ENCODE peak calls at places on chromosomes 11 and 22, in eight cellular contexts. R, V, S, O, M, N, Z and W are unnamed samples.

GRCh38 chr22:44658371-44658953 is 43.5 kb upstream of the PRR5 start:
- DNase-seq in M (no peak), S (no peak), R (no peak), O (peak; percentile 72), N (no peak), Z (no peak), V (peak; percentile 75), W (peak; percentile 64)

GRCh38 chr22:44270556-44270880 is 42.2 kb downstream of the SHISAL1 start:
- DNase-seq in V (no peak), O (no peak), M (no peak), Z (no peak), S (no peak), R (no peak), N (no peak), W (no peak)

GRCh38 chr11:131978351-131978750 is 607.9 kb downstream of the NTM start:
- DNase-seq in M (no peak), O (no peak), S (no peak), V (no peak), Z (no peak), N (no peak), R (no peak), W (no peak)

GRCh38 chr11:103671143-103671651 is 365.2 kb upstream of the DDI1 start:
- DNase-seq in O (no peak), N (no peak), M (no peak), S (no peak), V (no peak), Z (no peak), R (no peak), W (no peak)

GRCh38 chr11:118544010-118544646 is 13.1 kb downstream of the TMEM25 start:
- DNase-seq in O (no peak), V (no peak), S (no peak), Z (no peak), R (no peak), M (no peak), N (no peak), W (no peak)

GRCh38 chr11:20033806-20034205 is 126.5 kb downstream of the DBX1 start:
- DNase-seq in O (no peak), M (no peak), N (no peak), V (no peak), R (no peak), Z (no peak), S (no peak), W (no peak)

GRCh38 chr11:64119748-64120147 is 46.2 kb downstream of the MACROD1 start:
- DNase-seq in O (no peak), V (no peak), N (no peak), S (no peak), Z (no peak), R (no peak), M (no peak), W (no peak)

GRCh38 chr11:23288001-23288783 is 427.9 kb upstream of the CCDC179 start:
- DNase-seq in M (no peak), O (no peak), R (no peak), Z (no peak), V (peak; percentile 96), S (no peak), N (no peak), W (no peak)

GRCh38 chr22:35313311-35314121 is 13.8 kb downstream of the TOM1 start:
- DNase-seq in N (peak; percentile 9), R (no peak), S (no peak), O (peak; percentile 89), V (peak; percentile 80), M (no peak), Z (no peak), W (no peak)

GRCh38 chr11:9862981-9863380 is 199.1 kb downstream of the SWAP70 start:
- DNase-seq in S (no peak), M (no peak), N (no peak), V (no peak), Z (no peak), O (no peak), R (no peak), W (no peak)

GRCh38 chr11:118415739-118416068 is 14.3 kb downstream of the ATP5MG start:
- DNase-seq in N (no peak), R (no peak), O (peak; percentile 87), Z (no peak), M (no peak), S (peak; percentile 88), V (peak; percentile 92), W (no peak)

GRCh38 chr11:102276302-102277182 is 40.7 kb upstream of the BIRC3 start:
- DNase-seq in M (no peak), R (no peak), Z (no peak), O (no peak), N (no peak), V (no peak), S (no peak), W (no peak)

GRCh38 chr11:30329150-30329940 is 6.4 kb downstream of the ARL14EP start:
- DNase-seq in M (no peak), N (no peak), Z (no peak), O (no peak), S (no peak), R (no peak), V (no peak), W (no peak)

GRCh38 chr11:109552376-109552775 is 130.4 kb downstream of the C11orf87 start:
- DNase-seq in R (no peak), V (no peak), O (no peak), Z (no peak), M (no peak), N (no peak), S (no peak), W (no peak)

GRCh38 chr11:126949066-126949945 is 51.3 kb downstream of the KIRREL3 start:
- DNase-seq in R (no peak), N (no peak), S (no peak), O (no peak), M (no peak), V (no peak), Z (no peak), W (peak; percentile 24)

GRCh38 chr22:42001706-42002105 is 3.1 kb downstream of the WBP2NL start:
- DNase-seq in S (no peak), O (no peak), R (no peak), M (no peak), N (no peak), Z (no peak), V (no peak), W (no peak)